ENCODE peak calls at places on chromosomes 16 and 17, in eight cellular contexts. One of them, this sample, is unnamed.

GRCh38 chr16:19644877-19645276 is 73.2 kb downstream of the KNOP1 start:
- DNase-seq in stimulated activated CD4-positive, alpha-beta T cell treated with anti-CD3 and anti-CD28 coated beads, Interleukin-4, amount 100 ng/mL, for 48 hours: no peak
- DNase-seq in pons: no peak
- DNase-seq in omental fat pad: no peak
- DNase-seq in AG04450: no peak
- DNase-seq in NCI-H1105: no peak
- DNase-seq in stimulated activated CD8-positive, alpha-beta memory T cell treated with anti-CD3 and anti-CD28 coated beads, Interleukin-7, amount 100 ng/mL, for 4 hours: no peak
- DNase-seq in NCI-H774: no peak
- DNase-seq in this sample: no peak

GRCh38 chr16:31355701-31356100 is 725 bp downstream of the ITGAX start:
- DNase-seq in stimulated activated CD4-positive, alpha-beta T cell treated with anti-CD3 and anti-CD28 coated beads, Interleukin-4, amount 100 ng/mL, for 48 hours: no peak
- DNase-seq in pons: no peak
- DNase-seq in omental fat pad: no peak
- DNase-seq in AG04450: no peak
- DNase-seq in NCI-H1105: no peak
- DNase-seq in stimulated activated CD8-positive, alpha-beta memory T cell treated with anti-CD3 and anti-CD28 coated beads, Interleukin-7, amount 100 ng/mL, for 4 hours: no peak
- DNase-seq in NCI-H774: no peak
- DNase-seq in this sample: no peak

GRCh38 chr16:68658258-68658973 is 13.3 kb downstream of the CDH3 start:
- DNase-seq in stimulated activated CD4-positive, alpha-beta T cell treated with anti-CD3 and anti-CD28 coated beads, Interleukin-4, amount 100 ng/mL, for 48 hours: no peak
- DNase-seq in pons: no peak
- DNase-seq in omental fat pad: no peak
- DNase-seq in AG04450: no peak
- DNase-seq in NCI-H1105: no peak
- DNase-seq in stimulated activated CD8-positive, alpha-beta memory T cell treated with anti-CD3 and anti-CD28 coated beads, Interleukin-7, amount 100 ng/mL, for 4 hours: no peak
- DNase-seq in NCI-H774: no peak
- DNase-seq in this sample: no peak

GRCh38 chr17:74123350-74123749 is 80.1 kb upstream of the RPL38 start:
- DNase-seq in stimulated activated CD4-positive, alpha-beta T cell treated with anti-CD3 and anti-CD28 coated beads, Interleukin-4, amount 100 ng/mL, for 48 hours: no peak
- DNase-seq in pons: peak
- DNase-seq in omental fat pad: no peak
- DNase-seq in AG04450: no peak
- DNase-seq in NCI-H1105: no peak
- DNase-seq in stimulated activated CD8-positive, alpha-beta memory T cell treated with anti-CD3 and anti-CD28 coated beads, Interleukin-7, amount 100 ng/mL, for 4 hours: no peak
- DNase-seq in NCI-H774: no peak
- DNase-seq in this sample: no peak

GRCh38 chr16:81094771-81095251 is 1.4 kb downstream of the GCSH start:
- DNase-seq in stimulated activated CD4-positive, alpha-beta T cell treated with anti-CD3 and anti-CD28 coated beads, Interleukin-4, amount 100 ng/mL, for 48 hours: no peak
- DNase-seq in pons: no peak
- DNase-seq in omental fat pad: no peak
- DNase-seq in AG04450: no peak
- DNase-seq in NCI-H1105: no peak
- DNase-seq in stimulated activated CD8-positive, alpha-beta memory T cell treated with anti-CD3 and anti-CD28 coated beads, Interleukin-7, amount 100 ng/mL, for 4 hours: no peak
- DNase-seq in NCI-H774: no peak
- DNase-seq in this sample: no peak

GRCh38 chr17:1222321-1222720 is 42.5 kb upstream of the ABR start:
- DNase-seq in stimulated activated CD4-positive, alpha-beta T cell treated with anti-CD3 and anti-CD28 coated beads, Interleukin-4, amount 100 ng/mL, for 48 hours: no peak
- DNase-seq in pons: no peak
- DNase-seq in omental fat pad: no peak
- DNase-seq in AG04450: no peak
- DNase-seq in NCI-H1105: no peak
- DNase-seq in stimulated activated CD8-positive, alpha-beta memory T cell treated with anti-CD3 and anti-CD28 coated beads, Interleukin-7, amount 100 ng/mL, for 4 hours: no peak
- DNase-seq in NCI-H774: no peak
- DNase-seq in this sample: no peak

GRCh38 chr17:46118969-46119368 is 74.3 kb downstream of the KANSL1 start:
- DNase-seq in stimulated activated CD4-positive, alpha-beta T cell treated with anti-CD3 and anti-CD28 coated beads, Interleukin-4, amount 100 ng/mL, for 48 hours: no peak
- DNase-seq in pons: peak
- DNase-seq in omental fat pad: no peak
- DNase-seq in AG04450: no peak
- DNase-seq in NCI-H1105: no peak
- DNase-seq in stimulated activated CD8-positive, alpha-beta memory T cell treated with anti-CD3 and anti-CD28 coated beads, Interleukin-7, amount 100 ng/mL, for 4 hours: no peak
- DNase-seq in NCI-H774: no peak
- DNase-seq in this sample: no peak

GRCh38 chr17:56937688-56938087 is 23.2 kb downstream of the COIL start:
- DNase-seq in stimulated activated CD4-positive, alpha-beta T cell treated with anti-CD3 and anti-CD28 coated beads, Interleukin-4, amount 100 ng/mL, for 48 hours: no peak
- DNase-seq in pons: no peak
- DNase-seq in omental fat pad: no peak
- DNase-seq in AG04450: no peak
- DNase-seq in NCI-H1105: no peak
- DNase-seq in stimulated activated CD8-positive, alpha-beta memory T cell treated with anti-CD3 and anti-CD28 coated beads, Interleukin-7, amount 100 ng/mL, for 4 hours: no peak
- DNase-seq in NCI-H774: no peak
- DNase-seq in this sample: peak

GRCh38 chr17:29559640-29560039 is 7.2 kb downstream of the ABHD15 start:
- DNase-seq in stimulated activated CD4-positive, alpha-beta T cell treated with anti-CD3 and anti-CD28 coated beads, Interleukin-4, amount 100 ng/mL, for 48 hours: no peak
- DNase-seq in pons: no peak
- DNase-seq in omental fat pad: no peak
- DNase-seq in AG04450: no peak
- DNase-seq in NCI-H1105: no peak
- DNase-seq in stimulated activated CD8-positive, alpha-beta memory T cell treated with anti-CD3 and anti-CD28 coated beads, Interleukin-7, amount 100 ng/mL, for 4 hours: no peak
- DNase-seq in NCI-H774: peak
- DNase-seq in this sample: no peak

GRCh38 chr17:17367931-17368330 is 64.8 kb downstream of the NT5M start:
- DNase-seq in stimulated activated CD4-positive, alpha-beta T cell treated with anti-CD3 and anti-CD28 coated beads, Interleukin-4, amount 100 ng/mL, for 48 hours: no peak
- DNase-seq in pons: no peak
- DNase-seq in omental fat pad: no peak
- DNase-seq in AG04450: no peak
- DNase-seq in NCI-H1105: no peak
- DNase-seq in stimulated activated CD8-positive, alpha-beta memory T cell treated with anti-CD3 and anti-CD28 coated beads, Interleukin-7, amount 100 ng/mL, for 4 hours: no peak
- DNase-seq in NCI-H774: no peak
- DNase-seq in this sample: no peak

GRCh38 chr16:87086575-87086974 is 230.6 kb downstream of the C16orf95 start:
- DNase-seq in stimulated activated CD4-positive, alpha-beta T cell treated with anti-CD3 and anti-CD28 coated beads, Interleukin-4, amount 100 ng/mL, for 48 hours: no peak
- DNase-seq in pons: no peak
- DNase-seq in omental fat pad: no peak
- DNase-seq in AG04450: no peak
- DNase-seq in NCI-H1105: no peak
- DNase-seq in stimulated activated CD8-positive, alpha-beta memory T cell treated with anti-CD3 and anti-CD28 coated beads, Interleukin-7, amount 100 ng/mL, for 4 hours: no peak
- DNase-seq in NCI-H774: no peak
- DNase-seq in this sample: no peak

GRCh38 chr17:55806745-55807466 is 56.1 kb downstream of the PCTP start:
- DNase-seq in stimulated activated CD4-positive, alpha-beta T cell treated with anti-CD3 and anti-CD28 coated beads, Interleukin-4, amount 100 ng/mL, for 48 hours: no peak
- DNase-seq in pons: no peak
- DNase-seq in omental fat pad: no peak
- DNase-seq in AG04450: no peak
- DNase-seq in NCI-H1105: no peak
- DNase-seq in stimulated activated CD8-positive, alpha-beta memory T cell treated with anti-CD3 and anti-CD28 coated beads, Interleukin-7, amount 100 ng/mL, for 4 hours: no peak
- DNase-seq in NCI-H774: no peak
- DNase-seq in this sample: no peak

GRCh38 chr16:89357055-89357454 is 133.3 kb downstream of the ANKRD11 start:
- DNase-seq in stimulated activated CD4-positive, alpha-beta T cell treated with anti-CD3 and anti-CD28 coated beads, Interleukin-4, amount 100 ng/mL, for 48 hours: peak
- DNase-seq in pons: no peak
- DNase-seq in omental fat pad: no peak
- DNase-seq in AG04450: no peak
- DNase-seq in NCI-H1105: no peak
- DNase-seq in stimulated activated CD8-positive, alpha-beta memory T cell treated with anti-CD3 and anti-CD28 coated beads, Interleukin-7, amount 100 ng/mL, for 4 hours: peak
- DNase-seq in NCI-H774: no peak
- DNase-seq in this sample: peak

GRCh38 chr16:88194397-88195020 is 188.2 kb upstream of the ZNF469 start:
- DNase-seq in stimulated activated CD4-positive, alpha-beta T cell treated with anti-CD3 and anti-CD28 coated beads, Interleukin-4, amount 100 ng/mL, for 48 hours: no peak
- DNase-seq in pons: peak
- DNase-seq in omental fat pad: no peak
- DNase-seq in AG04450: no peak
- DNase-seq in NCI-H1105: no peak
- DNase-seq in stimulated activated CD8-positive, alpha-beta memory T cell treated with anti-CD3 and anti-CD28 coated beads, Interleukin-7, amount 100 ng/mL, for 4 hours: no peak
- DNase-seq in NCI-H774: no peak
- DNase-seq in this sample: no peak

GRCh38 chr17:49966767-49967166 is 2.2 kb upstream of the DLX4 start:
- DNase-seq in stimulated activated CD4-positive, alpha-beta T cell treated with anti-CD3 and anti-CD28 coated beads, Interleukin-4, amount 100 ng/mL, for 48 hours: no peak
- DNase-seq in pons: no peak
- DNase-seq in omental fat pad: no peak
- DNase-seq in AG04450: no peak
- DNase-seq in NCI-H1105: no peak
- DNase-seq in stimulated activated CD8-positive, alpha-beta memory T cell treated with anti-CD3 and anti-CD28 coated beads, Interleukin-7, amount 100 ng/mL, for 4 hours: no peak
- DNase-seq in NCI-H774: no peak
- DNase-seq in this sample: no peak

GRCh38 chr17:3845361-3845753 is 689 bp downstream of the NCBP3 start:
- DNase-seq in stimulated activated CD4-positive, alpha-beta T cell treated with anti-CD3 and anti-CD28 coated beads, Interleukin-4, amount 100 ng/mL, for 48 hours: peak
- DNase-seq in pons: no peak
- DNase-seq in omental fat pad: no peak
- DNase-seq in AG04450: no peak
- DNase-seq in NCI-H1105: peak
- DNase-seq in stimulated activated CD8-positive, alpha-beta memory T cell treated with anti-CD3 and anti-CD28 coated beads, Interleukin-7, amount 100 ng/mL, for 4 hours: peak
- DNase-seq in NCI-H774: no peak
- DNase-seq in this sample: peak

GRCh38 chr16:13919330-13919682 is 648 bp upstream of the ERCC4 start:
- DNase-seq in stimulated activated CD4-positive, alpha-beta T cell treated with anti-CD3 and anti-CD28 coated beads, Interleukin-4, amount 100 ng/mL, for 48 hours: no peak
- DNase-seq in pons: no peak
- DNase-seq in omental fat pad: no peak
- DNase-seq in AG04450: no peak
- DNase-seq in NCI-H1105: peak
- DNase-seq in stimulated activated CD8-positive, alpha-beta memory T cell treated with anti-CD3 and anti-CD28 coated beads, Interleukin-7, amount 100 ng/mL, for 4 hours: no peak
- DNase-seq in NCI-H774: peak
- DNase-seq in this sample: no peak

GRCh38 chr16:81997738-81998137 is 13.5 kb downstream of the SDR42E1 start:
- DNase-seq in stimulated activated CD4-positive, alpha-beta T cell treated with anti-CD3 and anti-CD28 coated beads, Interleukin-4, amount 100 ng/mL, for 48 hours: no peak
- DNase-seq in pons: no peak
- DNase-seq in omental fat pad: no peak
- DNase-seq in AG04450: peak
- DNase-seq in NCI-H1105: no peak
- DNase-seq in stimulated activated CD8-positive, alpha-beta memory T cell treated with anti-CD3 and anti-CD28 coated beads, Interleukin-7, amount 100 ng/mL, for 4 hours: no peak
- DNase-seq in NCI-H774: no peak
- DNase-seq in this sample: no peak

GRCh38 chr17:61409301-61410099 is 9.9 kb downstream of the TBX2 start:
- DNase-seq in stimulated activated CD4-positive, alpha-beta T cell treated with anti-CD3 and anti-CD28 coated beads, Interleukin-4, amount 100 ng/mL, for 48 hours: no peak
- DNase-seq in pons: peak
- DNase-seq in omental fat pad: no peak
- DNase-seq in AG04450: no peak
- DNase-seq in NCI-H1105: peak
- DNase-seq in stimulated activated CD8-positive, alpha-beta memory T cell treated with anti-CD3 and anti-CD28 coated beads, Interleukin-7, amount 100 ng/mL, for 4 hours: peak
- DNase-seq in NCI-H774: no peak
- DNase-seq in this sample: peak

GRCh38 chr16:1981972-1982574 is 804 bp upstream of the NOXO1 start:
- DNase-seq in stimulated activated CD4-positive, alpha-beta T cell treated with anti-CD3 and anti-CD28 coated beads, Interleukin-4, amount 100 ng/mL, for 48 hours: no peak
- DNase-seq in pons: peak
- DNase-seq in omental fat pad: no peak
- DNase-seq in AG04450: no peak
- DNase-seq in NCI-H1105: no peak
- DNase-seq in stimulated activated CD8-positive, alpha-beta memory T cell treated with anti-CD3 and anti-CD28 coated beads, Interleukin-7, amount 100 ng/mL, for 4 hours: no peak
- DNase-seq in NCI-H774: no peak
- DNase-seq in this sample: no peak

GRCh38 chr16:66308096-66308495 is 58.4 kb upstream of the CDH5 start:
- DNase-seq in stimulated activated CD4-positive, alpha-beta T cell treated with anti-CD3 and anti-CD28 coated beads, Interleukin-4, amount 100 ng/mL, for 48 hours: no peak
- DNase-seq in pons: no peak
- DNase-seq in omental fat pad: no peak
- DNase-seq in AG04450: no peak
- DNase-seq in NCI-H1105: no peak
- DNase-seq in stimulated activated CD8-positive, alpha-beta memory T cell treated with anti-CD3 and anti-CD28 coated beads, Interleukin-7, amount 100 ng/mL, for 4 hours: no peak
- DNase-seq in NCI-H774: no peak
- DNase-seq in this sample: no peak

GRCh38 chr17:77675411-77675810 is 283.1 kb upstream of the TNRC6C start:
- DNase-seq in stimulated activated CD4-positive, alpha-beta T cell treated with anti-CD3 and anti-CD28 coated beads, Interleukin-4, amount 100 ng/mL, for 48 hours: no peak
- DNase-seq in pons: no peak
- DNase-seq in omental fat pad: no peak
- DNase-seq in AG04450: no peak
- DNase-seq in NCI-H1105: no peak
- DNase-seq in stimulated activated CD8-positive, alpha-beta memory T cell treated with anti-CD3 and anti-CD28 coated beads, Interleukin-7, amount 100 ng/mL, for 4 hours: no peak
- DNase-seq in NCI-H774: no peak
- DNase-seq in this sample: no peak

GRCh38 chr16:3383045-3383448 is 17.8 kb downstream of the ZSCAN32 start:
- DNase-seq in stimulated activated CD4-positive, alpha-beta T cell treated with anti-CD3 and anti-CD28 coated beads, Interleukin-4, amount 100 ng/mL, for 48 hours: no peak
- DNase-seq in pons: no peak
- DNase-seq in omental fat pad: no peak
- DNase-seq in AG04450: no peak
- DNase-seq in NCI-H1105: no peak
- DNase-seq in stimulated activated CD8-positive, alpha-beta memory T cell treated with anti-CD3 and anti-CD28 coated beads, Interleukin-7, amount 100 ng/mL, for 4 hours: no peak
- DNase-seq in NCI-H774: no peak
- DNase-seq in this sample: no peak

GRCh38 chr16:85708338-85708737 is 19.6 kb upstream of the GINS2 start:
- DNase-seq in stimulated activated CD4-positive, alpha-beta T cell treated with anti-CD3 and anti-CD28 coated beads, Interleukin-4, amount 100 ng/mL, for 48 hours: no peak
- DNase-seq in pons: no peak
- DNase-seq in omental fat pad: no peak
- DNase-seq in AG04450: no peak
- DNase-seq in NCI-H1105: no peak
- DNase-seq in stimulated activated CD8-positive, alpha-beta memory T cell treated with anti-CD3 and anti-CD28 coated beads, Interleukin-7, amount 100 ng/mL, for 4 hours: no peak
- DNase-seq in NCI-H774: no peak
- DNase-seq in this sample: no peak

GRCh38 chr17:41586863-41587495 is at the start of gene KRT14:
- DNase-seq in stimulated activated CD4-positive, alpha-beta T cell treated with anti-CD3 and anti-CD28 coated beads, Interleukin-4, amount 100 ng/mL, for 48 hours: no peak
- DNase-seq in pons: no peak
- DNase-seq in omental fat pad: no peak
- DNase-seq in AG04450: no peak
- DNase-seq in NCI-H1105: no peak
- DNase-seq in stimulated activated CD8-positive, alpha-beta memory T cell treated with anti-CD3 and anti-CD28 coated beads, Interleukin-7, amount 100 ng/mL, for 4 hours: no peak
- DNase-seq in NCI-H774: no peak
- DNase-seq in this sample: no peak

GRCh38 chr16:27189335-27189972 is 13.9 kb upstream of the KDM8 start:
- DNase-seq in stimulated activated CD4-positive, alpha-beta T cell treated with anti-CD3 and anti-CD28 coated beads, Interleukin-4, amount 100 ng/mL, for 48 hours: no peak
- DNase-seq in pons: no peak
- DNase-seq in omental fat pad: no peak
- DNase-seq in AG04450: no peak
- DNase-seq in NCI-H1105: no peak
- DNase-seq in stimulated activated CD8-positive, alpha-beta memory T cell treated with anti-CD3 and anti-CD28 coated beads, Interleukin-7, amount 100 ng/mL, for 4 hours: no peak
- DNase-seq in NCI-H774: no peak
- DNase-seq in this sample: no peak

GRCh38 chr16:83118365-83118764 is 491.6 kb downstream of the CDH13 start:
- DNase-seq in stimulated activated CD4-positive, alpha-beta T cell treated with anti-CD3 and anti-CD28 coated beads, Interleukin-4, amount 100 ng/mL, for 48 hours: no peak
- DNase-seq in pons: no peak
- DNase-seq in omental fat pad: no peak
- DNase-seq in AG04450: no peak
- DNase-seq in NCI-H1105: no peak
- DNase-seq in stimulated activated CD8-positive, alpha-beta memory T cell treated with anti-CD3 and anti-CD28 coated beads, Interleukin-7, amount 100 ng/mL, for 4 hours: no peak
- DNase-seq in NCI-H774: no peak
- DNase-seq in this sample: no peak

GRCh38 chr16:46768809-46769208 is 20.7 kb upstream of the MYLK3 start:
- DNase-seq in stimulated activated CD4-positive, alpha-beta T cell treated with anti-CD3 and anti-CD28 coated beads, Interleukin-4, amount 100 ng/mL, for 48 hours: no peak
- DNase-seq in pons: no peak
- DNase-seq in omental fat pad: no peak
- DNase-seq in AG04450: no peak
- DNase-seq in NCI-H1105: peak
- DNase-seq in stimulated activated CD8-positive, alpha-beta memory T cell treated with anti-CD3 and anti-CD28 coated beads, Interleukin-7, amount 100 ng/mL, for 4 hours: no peak
- DNase-seq in NCI-H774: peak
- DNase-seq in this sample: no peak

GRCh38 chr16:28543072-28543471 is 4.3 kb upstream of the NUPR1 start:
- DNase-seq in stimulated activated CD4-positive, alpha-beta T cell treated with anti-CD3 and anti-CD28 coated beads, Interleukin-4, amount 100 ng/mL, for 48 hours: no peak
- DNase-seq in pons: peak
- DNase-seq in omental fat pad: no peak
- DNase-seq in AG04450: no peak
- DNase-seq in NCI-H1105: no peak
- DNase-seq in stimulated activated CD8-positive, alpha-beta memory T cell treated with anti-CD3 and anti-CD28 coated beads, Interleukin-7, amount 100 ng/mL, for 4 hours: no peak
- DNase-seq in NCI-H774: peak
- DNase-seq in this sample: no peak

GRCh38 chr17:82863941-82864720 is 24.3 kb upstream of the ZNF750 start:
- DNase-seq in stimulated activated CD4-positive, alpha-beta T cell treated with anti-CD3 and anti-CD28 coated beads, Interleukin-4, amount 100 ng/mL, for 48 hours: peak
- DNase-seq in pons: no peak
- DNase-seq in omental fat pad: no peak
- DNase-seq in AG04450: peak
- DNase-seq in NCI-H1105: no peak
- DNase-seq in stimulated activated CD8-positive, alpha-beta memory T cell treated with anti-CD3 and anti-CD28 coated beads, Interleukin-7, amount 100 ng/mL, for 4 hours: peak
- DNase-seq in NCI-H774: no peak
- DNase-seq in this sample: peak

This sample was measured in stimulated activated effector memory CD8-positive, alpha-beta T cell treated with anti-CD3 and anti-CD28 coated beads, Interleukin-12 subunit alpha, Interleukin-12 subunit beta, amount 100 ng/mL, for 72 hours.